ENCODE peak calls at places on chromosome 11, in five cellular contexts. N is left lung, J is adrenal gland, P is GM12865, Q is colonic mucosa. D is an unnamed sample.

GRCh38 chr11:84564180-84564866 is 1062.8 kb downstream of the DLG2 start:
- DNase-seq in N (no peak), J (peak), P (peak), Q (peak), D (no peak)

GRCh38 chr11:122769126-122769780 is 69.0 kb upstream of the CRTAM start:
- DNase-seq in N (no peak), J (no peak), P (no peak), Q (no peak), D (no peak)

GRCh38 chr11:132039521-132039920 is 669.1 kb downstream of the NTM start:
- DNase-seq in N (no peak), J (no peak), P (no peak), Q (no peak), D (no peak)

GRCh38 chr11:71431271-71431670 is 16.9 kb downstream of the DHCR7 start:
- DNase-seq in N (no peak), J (no peak), P (no peak), Q (no peak), D (no peak)

GRCh38 chr11:131674051-131674755 is 303.8 kb downstream of the NTM start:
- DNase-seq in N (peak), J (peak), P (peak), Q (peak), D (peak)

GRCh38 chr11:94786264-94787126 is 18.3 kb downstream of the AMOTL1 start:
- DNase-seq in N (peak), J (no peak), P (peak), Q (no peak), D (no peak)

GRCh38 chr11:131824766-131825165 is 454.4 kb downstream of the NTM start:
- DNase-seq in N (no peak), J (peak), P (no peak), Q (no peak), D (no peak)

GRCh38 chr11:62789576-62789975 is 2.2 kb downstream of the TMEM223 start:
- DNase-seq in N (no peak), J (no peak), P (no peak), Q (no peak), D (no peak)

GRCh38 chr11:43579171-43579918 is 101.2 kb upstream of the HSD17B12 start:
- DNase-seq in N (peak), J (no peak), P (peak), Q (no peak), D (no peak)

GRCh38 chr11:30710216-30710615 is 124.1 kb upstream of the MPPED2 start:
- DNase-seq in N (no peak), J (no peak), P (no peak), Q (no peak), D (no peak)

GRCh38 chr11:134975866-134976265 is 563.8 kb upstream of the B3GAT1 start:
- DNase-seq in N (no peak), J (no peak), P (no peak), Q (no peak), D (no peak)

GRCh38 chr11:125382211-125382807 is 113.8 kb downstream of the FEZ1 start:
- DNase-seq in N (no peak), J (no peak), P (no peak), Q (no peak), D (no peak)

GRCh38 chr11:125379565-125380343 is 116.3 kb downstream of the FEZ1 start:
- DNase-seq in N (no peak), J (no peak), P (no peak), Q (no peak), D (no peak)

GRCh38 chr11:125378596-125378995 is 117.5 kb downstream of the FEZ1 start:
- DNase-seq in N (no peak), J (no peak), P (no peak), Q (no peak), D (no peak)

GRCh38 chr11:125380756-125381445 is 115.2 kb downstream of the FEZ1 start:
- DNase-seq in N (no peak), J (no peak), P (no peak), Q (no peak), D (no peak)

DNA sequence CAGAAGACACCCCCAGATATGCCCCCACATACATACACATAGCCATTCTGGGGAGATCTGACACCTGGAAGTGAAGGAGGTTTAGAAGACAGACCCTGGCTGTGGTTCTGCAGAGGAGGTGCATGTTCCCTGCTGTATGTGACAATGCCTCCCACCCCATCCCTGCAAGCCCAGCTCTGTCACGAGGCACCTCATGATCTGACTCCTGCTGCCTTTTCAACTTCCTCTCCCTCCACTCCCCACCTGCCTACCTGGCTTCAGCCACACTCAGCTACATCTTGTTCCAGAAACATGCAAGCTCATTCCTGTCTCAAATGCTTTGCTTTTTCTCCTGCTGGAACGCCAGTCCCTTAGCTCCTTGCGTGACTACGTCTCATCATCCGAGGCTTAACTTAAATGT is 114.6 kb downstream of the FEZ1 start:
- DNase-seq in N (no peak), J (no peak), P (no peak), Q (no peak), D (no peak)
- H3K4me3 ChIP-seq in N (no peak), J (no peak), P (no peak), Q (no peak), D (no peak)

DNA sequence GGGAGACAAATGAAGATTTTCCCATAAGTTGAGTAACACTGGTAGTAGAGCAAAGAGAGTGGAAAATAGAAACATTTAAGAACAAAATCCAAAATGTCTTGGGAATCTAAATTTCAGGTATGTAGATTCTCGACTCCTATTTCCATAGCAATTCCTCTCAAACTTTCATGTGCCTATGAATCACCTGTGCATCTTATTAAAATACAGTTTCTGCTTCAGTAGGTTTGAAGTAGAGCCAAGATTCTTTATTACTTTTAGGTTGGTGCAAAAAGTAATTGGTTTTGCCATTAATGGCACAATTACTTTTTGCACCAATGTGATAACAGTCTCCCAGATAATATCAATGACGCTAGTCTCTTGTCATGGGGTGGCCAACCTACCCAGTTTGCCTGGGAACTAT is 115.3 kb upstream of the SLC5A12 start:
- DNase-seq in N (no peak), J (no peak), P (no peak), Q (no peak), D (no peak)
- TF ChIP-seq CTCF in N (no peak), J (no peak), P (no peak), Q (no peak), D (no peak)

DNA sequence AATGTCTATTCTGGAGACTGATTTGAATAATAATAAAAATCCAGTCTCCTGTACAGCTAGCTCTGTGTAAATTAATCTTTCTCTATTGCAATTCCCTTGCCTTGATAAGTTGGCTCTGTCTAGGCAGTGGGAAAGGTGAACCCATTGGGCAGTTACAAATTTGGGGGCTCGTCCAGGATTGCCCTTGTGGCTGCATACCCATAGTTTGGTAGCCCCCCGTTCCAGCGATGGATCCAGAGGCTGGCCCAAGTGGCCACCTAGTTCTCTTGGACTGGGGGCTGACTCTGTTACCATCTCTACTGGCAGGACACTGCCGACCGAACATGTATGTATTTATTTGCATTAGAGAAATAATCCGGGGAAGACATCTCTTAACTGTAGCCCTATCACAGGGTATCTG is 326.2 kb upstream of the PDGFD start:
- DNase-seq in N (peak), J (no peak), P (no peak), Q (no peak), D (no peak)
- H3K4me3 ChIP-seq in N (no peak), J (no peak), P (no peak), Q (no peak), D (no peak)

GRCh38 chr11:68632802-68633201 is 51.5 kb upstream of the GAL start:
- DNase-seq in N (no peak), J (no peak), P (peak), Q (peak), D (no peak)
- TF ChIP-seq CTCF in N (no peak), J (no peak), P (peak), Q (peak), D (peak)

DNA sequence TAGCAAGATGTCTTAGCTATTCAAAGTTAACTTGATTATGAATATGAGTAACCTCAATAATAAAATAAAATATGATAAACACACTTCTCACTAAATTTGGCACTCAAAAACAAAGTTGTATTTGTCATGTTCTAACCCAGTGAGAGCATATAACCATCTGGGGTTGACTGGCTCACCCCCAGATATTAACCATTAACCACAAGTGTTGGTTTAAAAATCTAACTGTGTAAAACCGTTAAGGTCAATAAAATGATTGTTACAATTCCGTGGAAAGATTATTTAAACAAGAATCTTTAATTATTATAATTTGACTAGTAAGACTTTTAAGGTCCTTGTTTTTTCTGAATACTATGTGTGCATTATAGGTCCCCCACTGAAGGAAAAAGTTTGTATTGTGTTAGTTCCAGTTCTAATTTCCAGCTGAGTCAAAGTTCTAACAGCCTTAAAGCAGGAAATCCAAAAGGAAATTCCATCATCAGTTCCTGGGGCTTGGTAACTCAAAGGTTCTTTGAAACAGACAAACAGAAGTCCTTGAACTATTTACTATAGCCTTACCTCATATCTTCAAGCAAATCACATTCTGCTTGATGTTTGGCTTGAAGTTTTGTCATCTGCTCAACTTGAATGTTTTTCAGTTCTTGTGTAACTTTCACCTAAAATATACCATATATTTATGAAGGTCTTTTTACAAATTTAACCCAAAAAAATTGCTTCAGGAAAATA is 2.5 kb downstream of the FCHSD2 start:
- DNase-seq in N (no peak), J (no peak), P (no peak), Q (no peak), D (no peak)
- H3K4me3 ChIP-seq in N (no peak), J (peak), P (peak), Q (no peak), D (peak)

GRCh38 chr11:26297179-26297970 is 34.6 kb upstream of the ANO3 start:
- DNase-seq in N (no peak), J (peak), P (peak), Q (no peak), D (no peak)
- TF ChIP-seq CTCF in N (peak), J (peak), P (peak), Q (peak), D (peak)

GRCh38 chr11:119483881-119484371 is 61.0 kb upstream of the THY1 start:
- DNase-seq in N (peak), J (peak), P (no peak), Q (no peak), D (no peak)
- H3K4me3 ChIP-seq in N (no peak), J (no peak), P (no peak), Q (no peak), D (no peak)

GRCh38 chr11:67504950-67505561 is at the start of gene PITPNM1:
- DNase-seq in N (peak), J (peak), P (peak), Q (peak), D (peak)
- TF ChIP-seq CTCF in N (no peak), J (no peak), P (no peak), Q (no peak), D (no peak)

GRCh38 chr11:73996161-73996747 is 12.6 kb downstream of the UCP3 start:
- DNase-seq in N (no peak), J (no peak), P (no peak), Q (peak), D (no peak)

GRCh38 chr11:73995731-73996130 is 13.1 kb upstream of the UCP2 start:
- DNase-seq in N (no peak), J (no peak), P (peak), Q (no peak), D (no peak)

GRCh38 chr11:73997120-73997772 is 11.6 kb downstream of the UCP3 start:
- DNase-seq in N (no peak), J (no peak), P (peak), Q (no peak), D (no peak)

GRCh38 chr11:73991471-73992006 is 8.9 kb upstream of the UCP2 start:
- DNase-seq in N (no peak), J (no peak), P (peak), Q (no peak), D (no peak)

DNA sequence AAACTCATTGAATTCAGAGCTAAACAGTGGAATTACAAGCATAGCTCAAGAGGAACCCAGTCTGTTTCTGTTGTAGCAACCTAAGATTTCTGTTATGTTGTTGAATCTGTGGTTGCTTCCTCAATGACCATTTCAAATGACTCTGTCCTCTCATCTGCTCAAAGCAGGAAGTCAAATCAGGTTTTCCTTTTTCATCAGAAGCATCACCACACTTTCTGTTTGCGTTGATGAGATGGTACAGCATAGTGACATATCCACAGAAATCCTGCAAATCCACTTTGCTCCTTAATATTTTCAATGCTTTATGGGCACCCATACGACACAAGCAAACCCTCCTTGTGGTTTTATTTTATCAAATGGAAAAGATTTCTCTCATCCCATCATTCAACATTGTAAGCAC is 12.6 kb upstream of the UCP2 start:
- DNase-seq in N (no peak), J (no peak), P (peak), Q (no peak), D (no peak)
- H3K4me3 ChIP-seq in N (no peak), J (no peak), P (no peak), Q (no peak), D (no peak)

GRCh38 chr11:26950260-26950719 is 43.6 kb upstream of the FIBIN start:
- DNase-seq in N (no peak), J (no peak), P (no peak), Q (peak), D (no peak)
- TF ChIP-seq CTCF in N (no peak), J (no peak), P (no peak), Q (no peak), D (no peak)